ENCODE peak calls at places on chromosome 21, in ten cellular contexts. W, P, X, C, A, U, D, N, Y and E are unnamed samples.

GRCh38 chr21:40707271-40707670 is 139.7 kb downstream of the DSCAM start:
- DNase-seq in W (no peak), P (no peak), X (no peak), C (no peak), A (no peak), U (no peak), D (no peak), N (no peak), Y (no peak), E (no peak)

GRCh38 chr21:15001773-15002647 is 62.8 kb downstream of the NRIP1 start:
- DNase-seq in W (no peak), P (no peak), X (peak; percentile 31), C (no peak), A (no peak), U (no peak), D (no peak), N (no peak), Y (no peak), E (no peak)

GRCh38 chr21:14901482-14901958 is 163.3 kb downstream of the NRIP1 start:
- DNase-seq in W (no peak), P (peak; percentile 84), X (peak; percentile 41), C (no peak), A (peak; percentile 78), U (peak; percentile 54), D (no peak), N (no peak), Y (no peak), E (no peak)

GRCh38 chr21:38982096-38982495 is 176.4 kb downstream of the ETS2 start:
- DNase-seq in W (no peak), P (no peak), X (no peak), C (no peak), A (no peak), U (peak; percentile 56), D (no peak), N (no peak), Y (no peak), E (no peak)

GRCh38 chr21:14686466-14687276 is 140.6 kb upstream of the SAMSN1 start:
- DNase-seq in W (no peak), P (no peak), X (peak; percentile 31), C (no peak), A (no peak), U (no peak), D (no peak), N (no peak), Y (no peak), E (no peak)

GRCh38 chr21:38965910-38966504 is 160.3 kb downstream of the ETS2 start:
- DNase-seq in W (peak; percentile 80), P (no peak), X (no peak), C (peak; percentile 12), A (no peak), U (peak; percentile 23), D (no peak), N (no peak), Y (no peak), E (no peak)

GRCh38 chr21:29018540-29018939 is 609 bp downstream of the RWDD2B start:
- DNase-seq in W (no peak), P (peak; percentile 20), X (peak; percentile 31), C (no peak), A (no peak), U (peak; percentile 49), D (no peak), N (no peak), Y (no peak), E (no peak)

GRCh38 chr21:25292396-25292795 is 314.9 kb downstream of the MRPL39 start:
- DNase-seq in W (no peak), P (no peak), X (no peak), C (no peak), A (no peak), U (no peak), D (no peak), N (no peak), Y (no peak), E (no peak)

GRCh38 chr21:17427831-17428483 is 84.9 kb upstream of the CXADR start:
- DNase-seq in W (no peak), P (no peak), X (no peak), C (no peak), A (no peak), U (no peak), D (no peak), N (no peak), Y (no peak), E (no peak)

GRCh38 chr21:28160378-28160777 is 832.3 kb downstream of the LTN1 start:
- DNase-seq in W (no peak), P (no peak), X (no peak), C (no peak), A (no peak), U (peak; percentile 42), D (no peak), N (no peak), Y (no peak), E (no peak)

GRCh38 chr21:36769051-36769867 is 70.3 kb downstream of the SIM2 start:
- DNase-seq in W (no peak), P (no peak), X (no peak), C (no peak), A (no peak), U (peak; percentile 84), D (no peak), N (no peak), Y (no peak), E (no peak)

GRCh38 chr21:45227735-45228134 is 60.0 kb downstream of the POFUT2 start:
- DNase-seq in W (no peak), P (no peak), X (no peak), C (no peak), A (no peak), U (no peak), D (no peak), N (no peak), Y (no peak), E (no peak)
- TF ChIP-seq CTCF in W (no peak), P (no peak), X (no peak), C (no peak), A (no peak), U (no peak), D (no peak), N (no peak), Y (no peak), E (no peak)

GRCh38 chr21:46040707-46041106 is 57.2 kb upstream of the COL6A2 start:
- DNase-seq in W (no peak), P (no peak), X (no peak), C (no peak), A (no peak), U (peak; percentile 43), D (no peak), N (no peak), Y (no peak), E (no peak)

GRCh38 chr21:46039891-46040660 is 57.8 kb upstream of the COL6A2 start:
- DNase-seq in W (no peak), P (no peak), X (no peak), C (no peak), A (no peak), U (no peak), D (no peak), N (no peak), Y (no peak), E (no peak)

GRCh38 chr21:46038341-46038829 is 56.8 kb downstream of the COL6A1 start:
- DNase-seq in W (no peak), P (no peak), X (no peak), C (no peak), A (no peak), U (no peak), D (no peak), N (no peak), Y (no peak), E (no peak)

GRCh38 chr21:46038871-46039397 is 57.4 kb downstream of the COL6A1 start:
- DNase-seq in W (no peak), P (no peak), X (no peak), C (no peak), A (no peak), U (peak; percentile 97), D (peak; percentile 76), N (no peak), Y (no peak), E (no peak)

DNA sequence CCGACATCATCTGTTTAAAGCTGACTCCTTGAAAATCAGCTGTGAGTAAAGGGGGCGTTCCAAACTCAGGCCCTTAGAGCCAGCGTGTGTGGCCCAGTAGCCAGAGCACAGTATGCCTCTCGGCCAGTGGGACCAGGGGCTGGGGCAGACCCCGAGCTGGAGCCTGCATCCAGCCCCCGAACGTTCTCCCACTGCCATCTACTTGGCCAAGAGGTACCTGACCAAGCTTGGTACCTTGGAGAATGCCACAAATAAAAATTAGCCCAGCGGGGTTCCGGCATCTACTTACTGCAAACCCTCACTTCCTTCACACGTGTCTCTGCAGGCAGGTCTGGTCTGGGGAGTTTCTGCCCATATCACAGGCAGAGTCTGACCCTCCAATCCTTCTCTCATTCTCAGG is 56.7 kb upstream of the COL6A2 start:
- DNase-seq in W (no peak), P (no peak), X (no peak), C (no peak), A (no peak), U (no peak), D (no peak), N (no peak), Y (no peak), E (no peak)
- TF ChIP-seq CTCF in W (no peak), P (no peak), X (no peak), C (no peak), A (no peak), U (no peak), D (no peak), N (no peak), Y (no peak), E (no peak)

GRCh38 chr21:42574234-42575027 is 60.8 kb downstream of the SLC37A1 start:
- DNase-seq in W (peak; percentile 9), P (no peak), X (no peak), C (no peak), A (no peak), U (peak; percentile 44), D (no peak), N (peak; percentile 31), Y (no peak), E (no peak)
- TF ChIP-seq CTCF in W (no peak), P (peak; percentile 62), X (no peak), C (peak; percentile 39), A (no peak), U (peak; percentile 60), D (peak; percentile 29), N (no peak), Y (no peak), E (no peak)

GRCh38 chr21:16305686-16306085 is 575.9 kb downstream of the USP25 start:
- DNase-seq in W (no peak), P (no peak), X (no peak), C (peak; percentile 28), A (no peak), U (peak; percentile 44), D (no peak), N (no peak), Y (no peak), E (no peak)

GRCh38 chr21:16309250-16309971 is 579.6 kb downstream of the USP25 start:
- DNase-seq in W (no peak), P (no peak), X (no peak), C (peak; percentile 32), A (no peak), U (no peak), D (no peak), N (no peak), Y (no peak), E (no peak)

GRCh38 chr21:16307256-16307655 is 577.5 kb downstream of the USP25 start:
- DNase-seq in W (no peak), P (no peak), X (no peak), C (no peak), A (no peak), U (no peak), D (no peak), N (no peak), Y (no peak), E (no peak)

GRCh38 chr21:16310191-16310590 is 580.4 kb downstream of the USP25 start:
- DNase-seq in W (no peak), P (no peak), X (no peak), C (no peak), A (no peak), U (no peak), D (no peak), N (no peak), Y (no peak), E (no peak)

GRCh38 chr21:16308269-16308668 is 578.5 kb downstream of the USP25 start:
- DNase-seq in W (no peak), P (no peak), X (no peak), C (no peak), A (no peak), U (peak; percentile 35), D (no peak), N (no peak), Y (no peak), E (no peak)
- TF ChIP-seq CTCF in W (no peak), P (no peak), X (no peak), C (no peak), A (no peak), U (no peak), D (no peak), N (no peak), Y (no peak), E (no peak)